ENCODE peak calls at places on chromosomes 12 and 14, in six cellular contexts. G is IMR-90; P is H9; L is CD4-positive, alpha-beta T cell; O is AG09319; T is ovary. E is an unnamed sample.

GRCh38 chr12:16581416-16581815 is 24.5 kb downstream of the LMO3 start:
- DNase-seq in O (no peak), T (no peak), P (no peak), L (no peak), G (peak), E (no peak)

GRCh38 chr12:114547636-114548035 is 136.3 kb downstream of the TBX3 start:
- DNase-seq in L (no peak), G (no peak), P (no peak), O (no peak), T (no peak), E (no peak)

GRCh38 chr12:53499261-53500118 is at the start of gene MAP3K12:
- DNase-seq in T (peak), P (peak), L (peak), G (peak), O (peak), E (no peak)

GRCh38 chr14:100533647-100534485 is 53.4 kb downstream of the BEGAIN start:
- DNase-seq in P (peak), L (no peak), T (peak), G (no peak), O (no peak), E (peak)

GRCh38 chr14:20811994-20812393 is 9.3 kb upstream of the RNASE1 start:
- DNase-seq in T (no peak), O (no peak), G (no peak), L (no peak), P (no peak), E (no peak)

GRCh38 chr12:26791328-26791791 is 41.6 kb downstream of the ITPR2 start:
- DNase-seq in T (no peak), G (peak), P (no peak), O (peak), L (no peak), E (no peak)

GRCh38 chr14:23130875-23131274 is 11.8 kb upstream of the CEBPE start:
- DNase-seq in P (no peak), O (no peak), L (no peak), G (no peak), T (no peak), E (peak)

GRCh38 chr12:66119229-66119869 is 11.2 kb downstream of the LLPH start:
- DNase-seq in G (peak), L (no peak), P (no peak), T (no peak), O (no peak), E (no peak)

GRCh38 chr12:129927316-129927900 is 23.6 kb upstream of the TMEM132D start:
- DNase-seq in T (no peak), G (no peak), L (no peak), O (no peak), P (no peak), E (no peak)

GRCh38 chr12:81274619-81275018 is 196.7 kb downstream of the ACSS3 start:
- DNase-seq in T (no peak), O (no peak), P (no peak), L (no peak), G (no peak), E (no peak)

GRCh38 chr14:39474416-39474911 is 42.2 kb upstream of the FBXO33 start:
- DNase-seq in O (no peak), T (no peak), G (no peak), P (no peak), L (no peak), E (no peak)

GRCh38 chr14:100772607-100773165 is 46.0 kb downstream of the DLK1 start:
- DNase-seq in O (no peak), T (peak), P (peak), G (no peak), L (no peak), E (no peak)

GRCh38 chr12:72136792-72137191 is 135.4 kb upstream of the TRHDE start:
- DNase-seq in P (no peak), L (no peak), G (no peak), T (no peak), O (no peak), E (no peak)

GRCh38 chr12:42810006-42810405 is 220.5 kb upstream of the PRICKLE1 start:
- DNase-seq in L (no peak), G (no peak), O (no peak), P (no peak), T (no peak), E (no peak)

GRCh38 chr14:104965561-104966231 is 12.5 kb downstream of the AHNAK2 start:
- DNase-seq in P (no peak), O (no peak), L (no peak), G (no peak), T (peak), E (no peak)

GRCh38 chr12:65741662-65742480 is 82.4 kb upstream of the HMGA2 start:
- DNase-seq in L (no peak), O (no peak), T (peak), G (peak), P (peak), E (no peak)

GRCh38 chr12:54861927-54862326 is 7.6 kb downstream of the MUCL1 start:
- DNase-seq in O (no peak), G (no peak), T (no peak), L (no peak), P (no peak), E (no peak)

GRCh38 chr14:23047751-23048693 is 6.0 kb downstream of the PSMB11 start:
- DNase-seq in P (no peak), T (peak), G (no peak), O (no peak), L (no peak), E (no peak)

GRCh38 chr12:27967551-27968054 is 4.9 kb downstream of the PTHLH start:
- DNase-seq in G (peak), T (no peak), P (no peak), O (no peak), L (no peak), E (no peak)

GRCh38 chr14:105436891-105437722 is 17.5 kb downstream of the MTA1 start:
- DNase-seq in O (no peak), L (no peak), G (no peak), P (no peak), T (no peak), E (no peak)

GRCh38 chr12:76927170-76927784 is 48.5 kb upstream of the CSRP2 start:
- DNase-seq in L (no peak), T (no peak), O (no peak), P (peak), G (peak), E (peak)

GRCh38 chr14:105999361-106000028 is 473.1 kb downstream of the TMEM121 start:
- DNase-seq in P (no peak), T (no peak), L (peak), G (no peak), O (no peak), E (no peak)

GRCh38 chr12:122100568-122100967 is 22.0 kb downstream of the MLXIP start:
- DNase-seq in P (no peak), G (no peak), L (no peak), O (no peak), T (no peak), E (no peak)

GRCh38 chr12:6772331-6772695 is at the start of gene LAG3:
- DNase-seq in G (no peak), L (no peak), P (no peak), T (peak), O (no peak), E (no peak)

GRCh38 chr12:31895449-31896150 is 63.6 kb upstream of the RESF1 start:
- DNase-seq in G (no peak), O (no peak), T (no peak), P (no peak), L (no peak), E (no peak)

GRCh38 chr12:16266085-16266484 is 11.4 kb downstream of the SLC15A5 start:
- DNase-seq in G (no peak), T (no peak), P (no peak), O (no peak), L (no peak), E (no peak)

GRCh38 chr14:88154321-88154720 is 149.4 kb downstream of the GPR65 start:
- DNase-seq in O (no peak), P (no peak), G (no peak), T (no peak), L (no peak), E (no peak)

GRCh38 chr14:69710378-69710777 is 56.6 kb upstream of the SRSF5 start:
- DNase-seq in T (no peak), P (no peak), G (no peak), L (no peak), O (no peak), E (no peak)

GRCh38 chr14:97713023-97713422 is 915.8 kb downstream of the VRK1 start:
- DNase-seq in L (no peak), G (no peak), T (no peak), O (no peak), P (no peak), E (no peak)

GRCh38 chr14:89667983-89668382 is 250.9 kb upstream of the FOXN3 start:
- DNase-seq in T (no peak), L (no peak), G (peak), P (no peak), O (no peak), E (no peak)

GRCh38 chr12:7161811-7162210 is 27.7 kb upstream of the PEX5 start:
- DNase-seq in G (peak), P (no peak), T (no peak), L (no peak), O (peak), E (no peak)

DNA sequence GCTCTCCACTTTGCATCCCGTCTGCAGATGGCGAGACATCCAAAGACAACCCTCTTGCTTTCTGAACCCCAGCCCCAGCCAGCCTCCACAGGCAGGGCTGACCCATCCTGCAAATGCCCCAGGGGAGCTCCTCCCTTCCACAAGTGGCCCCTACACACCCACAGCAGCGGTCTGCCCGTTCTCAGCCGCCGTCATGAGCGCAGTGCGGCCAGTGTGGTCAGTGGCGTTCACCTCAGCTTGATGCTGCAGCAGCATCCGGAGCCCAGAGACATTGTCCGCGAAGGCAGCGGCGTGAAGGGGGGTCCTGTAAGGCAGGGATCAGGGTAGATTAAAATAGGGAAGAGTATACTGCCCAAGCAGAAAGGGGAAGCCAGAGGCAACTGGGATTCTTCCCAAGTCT is 13.7 kb downstream of the ANKRD52 start:
- DNase-seq in O (no peak), L (no peak), P (no peak), T (no peak), G (no peak), E (no peak)
- TF ChIP-seq CTCF in O (no peak), L (no peak), P (no peak), T (no peak), G (no peak), E (no peak)

GRCh38 chr14:57938533-57938932 is 72.6 kb upstream of the SLC35F4 start:
- DNase-seq in L (no peak), P (no peak), G (no peak), O (no peak), T (no peak), E (no peak)

GRCh38 chr14:57937681-57938080 is 71.8 kb upstream of the SLC35F4 start:
- DNase-seq in O (no peak), T (no peak), L (no peak), P (no peak), G (no peak), E (no peak)

GRCh38 chr14:57943541-57943940 is 77.6 kb upstream of the SLC35F4 start:
- DNase-seq in P (no peak), T (no peak), O (no peak), G (no peak), L (no peak), E (no peak)

GRCh38 chr14:57939084-57939483 is 73.2 kb upstream of the SLC35F4 start:
- DNase-seq in L (no peak), T (no peak), P (no peak), O (no peak), G (no peak), E (no peak)

DNA sequence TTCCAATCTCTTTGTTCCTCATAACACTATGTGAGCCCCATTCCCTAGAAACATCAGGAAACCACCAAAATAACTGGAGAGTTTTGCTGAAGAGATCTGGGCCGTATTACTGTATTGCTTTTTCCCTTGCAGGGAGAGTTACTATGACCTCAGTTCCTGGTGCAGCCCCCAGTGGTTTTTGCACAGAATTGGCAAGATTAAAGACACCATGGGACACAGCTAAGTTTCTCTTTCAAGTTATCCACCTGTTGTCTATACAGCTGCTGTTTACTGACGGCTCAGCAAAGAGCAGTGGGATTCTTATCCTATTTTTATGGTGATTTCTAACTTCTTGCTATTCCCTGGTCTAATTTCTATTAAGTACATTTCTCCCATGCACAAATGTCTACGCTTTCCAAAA is 77.1 kb upstream of the SLC35F4 start:
- DNase-seq in O (no peak), P (no peak), L (no peak), G (no peak), T (no peak), E (no peak)
- TF ChIP-seq CTCF in O (no peak), P (no peak), L (no peak), G (no peak), T (no peak), E (no peak)

GRCh38 chr14:33184587-33184986 is 245.9 kb downstream of the NPAS3 start:
- DNase-seq in T (no peak), L (no peak), P (no peak), G (no peak), O (no peak), E (no peak)
- TF ChIP-seq CTCF in T (no peak), L (no peak), P (peak), G (no peak), O (peak), E (no peak)

GRCh38 chr12:48084066-48084465 is 21.8 kb downstream of the SENP1 start:
- DNase-seq in G (peak), L (no peak), P (no peak), T (no peak), O (no peak), E (no peak)
- TF ChIP-seq CTCF in G (peak), L (peak), P (peak), T (no peak), O (peak), E (no peak)

DNA sequence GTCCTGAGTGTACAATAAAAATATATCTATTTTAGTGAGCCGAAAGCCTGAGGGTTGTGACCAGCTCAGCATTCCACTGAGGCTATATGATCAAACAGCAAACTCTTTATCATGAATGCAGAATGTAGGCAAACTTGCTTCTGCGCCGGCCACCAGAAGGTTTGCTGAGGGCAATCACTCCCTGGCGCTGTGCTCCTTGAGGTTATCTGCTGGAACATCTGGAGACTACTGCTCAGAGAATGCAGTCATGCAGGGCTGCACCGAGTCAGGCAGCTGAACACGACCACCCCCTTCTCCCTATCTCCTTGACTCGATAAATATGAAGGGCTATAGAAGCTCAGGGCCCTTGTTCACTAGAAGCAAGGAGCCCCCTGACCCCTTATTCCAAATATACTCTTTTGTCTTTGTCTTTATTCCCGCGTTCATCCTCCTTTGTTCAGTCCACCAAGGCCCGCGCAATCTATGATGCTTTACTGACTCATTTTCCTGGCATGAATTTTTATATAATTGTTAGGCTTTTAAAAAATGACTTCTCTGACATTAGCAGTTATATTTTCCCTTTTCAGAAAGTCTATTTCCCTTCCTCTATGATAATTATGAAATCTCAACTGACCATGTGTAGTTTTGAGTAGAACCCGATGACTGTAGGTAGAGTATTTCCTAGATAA is 1089.3 kb downstream of the SLC16A7 start:
- DNase-seq in L (no peak), P (no peak), G (no peak), O (no peak), T (no peak), E (no peak)
- TF ChIP-seq CTCF in L (no peak), P (no peak), G (no peak), O (no peak), T (no peak), E (no peak)

DNA sequence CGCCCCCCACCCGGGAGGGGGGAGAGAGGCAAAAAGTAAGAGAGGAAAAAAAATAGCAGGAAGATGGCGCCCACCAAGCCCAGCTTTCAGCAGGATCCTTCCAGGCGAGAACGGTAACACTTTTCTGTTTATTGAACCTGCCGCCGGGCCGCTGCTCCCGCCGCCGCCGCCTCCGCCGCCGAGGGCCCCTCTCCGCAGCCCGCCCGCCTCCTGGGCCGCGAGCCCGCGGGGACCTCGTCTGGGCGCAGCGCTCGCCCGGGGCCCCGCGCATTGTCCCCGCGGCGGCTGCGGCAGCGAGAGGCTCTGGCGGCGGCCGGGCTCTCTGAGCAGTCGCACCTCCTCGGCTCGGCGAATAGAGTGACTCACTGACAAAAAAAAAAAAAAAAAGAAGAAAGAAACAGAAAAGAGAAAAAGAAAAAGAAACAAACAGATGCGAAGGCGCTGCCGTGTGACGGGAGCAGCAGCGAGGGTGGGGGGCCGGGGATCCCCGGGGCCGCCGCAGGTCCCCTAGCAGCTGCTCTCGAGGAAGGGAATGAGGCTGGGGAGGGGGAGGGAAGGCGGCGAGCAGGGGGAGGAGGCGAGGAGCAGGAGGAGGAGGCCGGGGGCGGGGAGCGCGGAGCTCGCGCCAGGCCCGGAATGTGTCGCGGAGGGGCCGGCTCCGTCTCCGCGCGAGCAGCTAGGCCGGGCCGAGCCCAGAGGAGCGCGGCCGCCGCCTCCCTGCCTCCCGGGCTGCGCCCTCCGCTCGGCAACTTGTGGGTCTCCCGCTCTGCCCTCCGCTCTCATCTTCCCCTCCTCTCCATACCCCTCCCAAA is 781 bp downstream of the NPAS3 start:
- DNase-seq in G (peak), T (peak), P (peak), L (no peak), O (peak), E (no peak)
- TF ChIP-seq CTCF in G (no peak), T (no peak), P (no peak), L (no peak), O (no peak), E (no peak)

GRCh38 chr12:98646165-98646764 is 1.2 kb downstream of the APAF1 start:
- DNase-seq in T (no peak), G (peak), O (no peak), L (no peak), P (no peak), E (no peak)
- TF ChIP-seq CTCF in T (no peak), G (no peak), O (no peak), L (no peak), P (no peak), E (no peak)

GRCh38 chr14:93332853-93333630 is at the start of gene BTBD7:
- DNase-seq in O (peak), L (peak), T (peak), P (peak), G (peak), E (peak)
- TF ChIP-seq CTCF in O (no peak), L (no peak), T (no peak), P (peak), G (peak), E (no peak)

GRCh38 chr12:4855121-4855924 is 54.4 kb upstream of the KCNA1 start:
- DNase-seq in O (peak), T (no peak), L (peak), G (peak), P (peak), E (no peak)

GRCh38 chr12:4858385-4858784 is 51.3 kb upstream of the KCNA1 start:
- DNase-seq in L (no peak), T (no peak), O (no peak), G (no peak), P (peak), E (no peak)

GRCh38 chr12:4856556-4856955 is 53.1 kb upstream of the KCNA1 start:
- DNase-seq in T (no peak), G (no peak), L (no peak), O (no peak), P (peak), E (no peak)

GRCh38 chr12:4859478-4860210 is 50.1 kb upstream of the KCNA1 start:
- DNase-seq in P (no peak), G (no peak), T (no peak), L (no peak), O (no peak), E (no peak)

DNA sequence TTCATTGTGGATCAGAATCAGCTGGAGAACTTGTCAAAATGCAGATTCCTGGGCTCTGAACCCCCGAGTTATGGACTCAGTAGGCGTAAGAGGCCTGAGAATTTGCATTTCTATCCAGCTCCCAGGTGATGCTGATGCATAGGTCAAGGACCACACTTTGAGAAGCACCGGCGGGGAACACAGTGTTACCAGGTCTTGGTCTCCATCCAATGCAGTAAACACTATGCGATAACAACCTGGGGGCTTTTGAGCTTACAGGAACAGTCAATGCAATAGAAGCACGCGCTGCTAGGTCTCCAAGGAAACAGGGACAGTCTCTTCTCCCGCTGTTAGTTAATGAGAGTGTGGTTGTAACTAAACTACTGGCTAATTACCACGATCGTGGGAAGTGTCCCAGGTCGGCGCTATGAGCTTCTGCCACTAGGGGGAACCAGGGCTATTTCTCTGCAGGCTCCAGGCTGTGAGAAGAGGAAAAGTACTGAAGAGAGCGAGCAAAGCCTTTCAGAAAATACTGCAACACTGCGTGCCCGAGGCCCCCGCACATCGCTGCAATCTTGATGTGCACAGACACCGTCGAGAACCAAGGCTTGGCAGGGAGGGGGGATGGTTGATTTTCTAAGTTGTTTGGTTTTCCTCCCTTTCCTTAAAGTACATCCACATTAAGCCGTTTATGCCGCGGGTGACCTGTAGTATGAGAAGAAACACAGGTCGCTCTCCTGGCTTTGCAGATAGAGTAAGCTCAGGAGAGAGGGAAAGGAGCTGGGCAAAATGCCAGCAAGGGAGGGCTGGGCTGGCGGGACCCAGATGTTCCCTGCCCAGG is 52.0 kb upstream of the KCNA1 start:
- DNase-seq in P (peak), T (peak), G (peak), O (peak), L (peak), E (peak)
- TF ChIP-seq CTCF in P (peak), T (no peak), G (peak), O (peak), L (peak), E (no peak)